ENCODE peak calls at places on chromosomes 4 and X, in eight cellular contexts. One of them, this sample, is unnamed.

GRCh38 chrX:95884196-95884595 is 800.4 kb upstream of the DIAPH2 start:
- DNase-seq in GM23338: no peak
- DNase-seq in heart right ventricle: no peak
- DNase-seq in osteoblast: no peak
- DNase-seq in substantia nigra: no peak
- DNase-seq in heart left ventricle: no peak
- DNase-seq in WERI-Rb-1: no peak
- DNase-seq in lower lobe of right lung: no peak
- DNase-seq in this sample: no peak

GRCh38 chrX:141839856-141840255 is 1.7 kb downstream of the MAGEC3 start:
- DNase-seq in WERI-Rb-1: no peak
- DNase-seq in GM23338: no peak
- DNase-seq in heart right ventricle: no peak
- DNase-seq in substantia nigra: no peak
- DNase-seq in lower lobe of right lung: no peak
- DNase-seq in osteoblast: no peak
- DNase-seq in heart left ventricle: no peak
- DNase-seq in this sample: no peak

GRCh38 chr4:109465065-109465464 is 31.4 kb downstream of the SEC24B start:
- DNase-seq in lower lobe of right lung: no peak
- DNase-seq in heart left ventricle: peak
- DNase-seq in substantia nigra: no peak
- DNase-seq in heart right ventricle: peak
- DNase-seq in WERI-Rb-1: no peak
- DNase-seq in osteoblast: no peak
- DNase-seq in GM23338: no peak
- DNase-seq in this sample: peak

GRCh38 chr4:57103051-57103450 is 7.1 kb downstream of the IGFBP7 start:
- DNase-seq in osteoblast: peak
- DNase-seq in GM23338: peak
- DNase-seq in heart left ventricle: peak
- DNase-seq in heart right ventricle: peak
- DNase-seq in lower lobe of right lung: no peak
- DNase-seq in WERI-Rb-1: no peak
- DNase-seq in substantia nigra: no peak
- DNase-seq in this sample: no peak

GRCh38 chrX:71618303-71618721 is at the start of gene CXCR3:
- DNase-seq in heart right ventricle: peak
- DNase-seq in GM23338: no peak
- DNase-seq in lower lobe of right lung: peak
- DNase-seq in osteoblast: peak
- DNase-seq in heart left ventricle: peak
- DNase-seq in WERI-Rb-1: no peak
- DNase-seq in substantia nigra: no peak
- DNase-seq in this sample: no peak

GRCh38 chr4:16754104-16754503 is 144.3 kb downstream of the LDB2 start:
- DNase-seq in lower lobe of right lung: no peak
- DNase-seq in WERI-Rb-1: no peak
- DNase-seq in osteoblast: no peak
- DNase-seq in substantia nigra: no peak
- DNase-seq in GM23338: no peak
- DNase-seq in heart left ventricle: no peak
- DNase-seq in heart right ventricle: no peak
- DNase-seq in this sample: no peak

GRCh38 chr4:116197317-116197809 is 888.0 kb downstream of the TRAM1L1 start:
- DNase-seq in WERI-Rb-1: no peak
- DNase-seq in GM23338: no peak
- DNase-seq in heart left ventricle: no peak
- DNase-seq in lower lobe of right lung: no peak
- DNase-seq in substantia nigra: no peak
- DNase-seq in heart right ventricle: no peak
- DNase-seq in osteoblast: no peak
- DNase-seq in this sample: no peak

GRCh38 chr4:169682360-169683047 is 62.1 kb downstream of the CLCN3 start:
- DNase-seq in GM23338: no peak
- DNase-seq in heart right ventricle: no peak
- DNase-seq in lower lobe of right lung: no peak
- DNase-seq in WERI-Rb-1: no peak
- DNase-seq in heart left ventricle: no peak
- DNase-seq in substantia nigra: no peak
- DNase-seq in osteoblast: no peak
- DNase-seq in this sample: no peak

GRCh38 chrX:124518888-124519287 is 172.5 kb downstream of the SH2D1A start:
- DNase-seq in substantia nigra: no peak
- DNase-seq in GM23338: no peak
- DNase-seq in lower lobe of right lung: no peak
- DNase-seq in heart right ventricle: no peak
- DNase-seq in heart left ventricle: no peak
- DNase-seq in osteoblast: no peak
- DNase-seq in WERI-Rb-1: no peak
- DNase-seq in this sample: no peak

GRCh38 chrX:45309096-45309495 is 108.4 kb upstream of the DIPK2B start:
- DNase-seq in lower lobe of right lung: no peak
- DNase-seq in heart left ventricle: no peak
- DNase-seq in GM23338: no peak
- DNase-seq in substantia nigra: no peak
- DNase-seq in heart right ventricle: no peak
- DNase-seq in WERI-Rb-1: no peak
- DNase-seq in osteoblast: no peak
- DNase-seq in this sample: no peak

GRCh38 chrX:87525771-87526229 is 8.2 kb downstream of the KLHL4 start:
- DNase-seq in lower lobe of right lung: no peak
- DNase-seq in osteoblast: peak
- DNase-seq in heart left ventricle: no peak
- DNase-seq in heart right ventricle: no peak
- DNase-seq in GM23338: no peak
- DNase-seq in substantia nigra: no peak
- DNase-seq in WERI-Rb-1: no peak
- DNase-seq in this sample: no peak

GRCh38 chr4:111113591-111113990 is 490.7 kb upstream of the PITX2 start:
- DNase-seq in heart right ventricle: no peak
- DNase-seq in heart left ventricle: no peak
- DNase-seq in GM23338: no peak
- DNase-seq in WERI-Rb-1: no peak
- DNase-seq in substantia nigra: no peak
- DNase-seq in osteoblast: no peak
- DNase-seq in lower lobe of right lung: no peak
- DNase-seq in this sample: no peak

GRCh38 chrX:70013483-70014222 is 36.1 kb downstream of the AWAT2 start:
- DNase-seq in WERI-Rb-1: peak
- DNase-seq in substantia nigra: no peak
- DNase-seq in heart left ventricle: peak
- DNase-seq in osteoblast: no peak
- DNase-seq in lower lobe of right lung: no peak
- DNase-seq in GM23338: no peak
- DNase-seq in heart right ventricle: peak
- DNase-seq in this sample: no peak

GRCh38 chrX:152817082-152817744 is 13.3 kb downstream of the CETN2 start:
- DNase-seq in WERI-Rb-1: peak
- DNase-seq in heart right ventricle: no peak
- DNase-seq in heart left ventricle: no peak
- DNase-seq in substantia nigra: peak
- DNase-seq in lower lobe of right lung: no peak
- DNase-seq in GM23338: peak
- DNase-seq in osteoblast: no peak
- DNase-seq in this sample: peak

GRCh38 chrX:40061871-40062524 is 35.8 kb downstream of the BCOR start:
- DNase-seq in GM23338: no peak
- DNase-seq in substantia nigra: no peak
- DNase-seq in heart right ventricle: no peak
- DNase-seq in heart left ventricle: no peak
- DNase-seq in WERI-Rb-1: no peak
- DNase-seq in osteoblast: no peak
- DNase-seq in lower lobe of right lung: no peak
- DNase-seq in this sample: no peak
- H3K27ac ChIP-seq in GM23338: no peak
- H3K27ac ChIP-seq in substantia nigra: no peak
- H3K27ac ChIP-seq in heart right ventricle: no peak
- H3K27ac ChIP-seq in heart left ventricle: no peak
- H3K27ac ChIP-seq in WERI-Rb-1: no peak
- H3K27ac ChIP-seq in osteoblast: no peak
- H3K27ac ChIP-seq in lower lobe of right lung: no peak
- H3K27ac ChIP-seq in this sample: no peak

GRCh38 chr4:72390409-72390808 is 178.6 kb downstream of the ADAMTS3 start:
- DNase-seq in heart right ventricle: no peak
- DNase-seq in heart left ventricle: no peak
- DNase-seq in GM23338: no peak
- DNase-seq in lower lobe of right lung: no peak
- DNase-seq in osteoblast: peak
- DNase-seq in substantia nigra: no peak
- DNase-seq in WERI-Rb-1: no peak
- DNase-seq in this sample: no peak
- H3K27ac ChIP-seq in heart right ventricle: no peak
- H3K27ac ChIP-seq in heart left ventricle: no peak
- H3K27ac ChIP-seq in GM23338: no peak
- H3K27ac ChIP-seq in lower lobe of right lung: no peak
- H3K27ac ChIP-seq in osteoblast: peak
- H3K27ac ChIP-seq in substantia nigra: no peak
- H3K27ac ChIP-seq in WERI-Rb-1: no peak
- H3K27ac ChIP-seq in this sample: no peak

GRCh38 chr4:3065551-3065950 is 8.8 kb downstream of the HTT-AS start:
- DNase-seq in heart left ventricle: no peak
- DNase-seq in GM23338: no peak
- DNase-seq in lower lobe of right lung: no peak
- DNase-seq in heart right ventricle: no peak
- DNase-seq in WERI-Rb-1: no peak
- DNase-seq in osteoblast: no peak
- DNase-seq in substantia nigra: no peak
- DNase-seq in this sample: no peak

GRCh38 chr4:3062466-3062865 is 11.9 kb downstream of the HTT-AS start:
- DNase-seq in substantia nigra: no peak
- DNase-seq in GM23338: no peak
- DNase-seq in lower lobe of right lung: no peak
- DNase-seq in heart right ventricle: no peak
- DNase-seq in heart left ventricle: no peak
- DNase-seq in WERI-Rb-1: no peak
- DNase-seq in osteoblast: no peak
- DNase-seq in this sample: no peak

GRCh38 chr4:3059090-3059428 is 15.3 kb downstream of the HTT-AS start:
- DNase-seq in lower lobe of right lung: no peak
- DNase-seq in substantia nigra: no peak
- DNase-seq in osteoblast: no peak
- DNase-seq in GM23338: no peak
- DNase-seq in heart right ventricle: no peak
- DNase-seq in heart left ventricle: no peak
- DNase-seq in WERI-Rb-1: no peak
- DNase-seq in this sample: no peak

GRCh38 chr4:3054169-3054759 is 20.1 kb downstream of the HTT-AS start:
- DNase-seq in lower lobe of right lung: no peak
- DNase-seq in substantia nigra: no peak
- DNase-seq in heart right ventricle: no peak
- DNase-seq in WERI-Rb-1: no peak
- DNase-seq in osteoblast: no peak
- DNase-seq in GM23338: no peak
- DNase-seq in heart left ventricle: no peak
- DNase-seq in this sample: no peak

GRCh38 chr4:3059896-3060295 is 14.4 kb downstream of the HTT-AS start:
- DNase-seq in osteoblast: no peak
- DNase-seq in GM23338: no peak
- DNase-seq in heart left ventricle: no peak
- DNase-seq in substantia nigra: no peak
- DNase-seq in lower lobe of right lung: no peak
- DNase-seq in heart right ventricle: no peak
- DNase-seq in WERI-Rb-1: no peak
- DNase-seq in this sample: no peak
- H3K27ac ChIP-seq in osteoblast: no peak
- H3K27ac ChIP-seq in GM23338: no peak
- H3K27ac ChIP-seq in heart left ventricle: no peak
- H3K27ac ChIP-seq in substantia nigra: no peak
- H3K27ac ChIP-seq in lower lobe of right lung: no peak
- H3K27ac ChIP-seq in heart right ventricle: no peak
- H3K27ac ChIP-seq in WERI-Rb-1: no peak
- H3K27ac ChIP-seq in this sample: no peak

GRCh38 chrX:68833855-68834331 is 5.1 kb downstream of the EFNB1 start:
- DNase-seq in lower lobe of right lung: no peak
- DNase-seq in osteoblast: peak
- DNase-seq in substantia nigra: no peak
- DNase-seq in heart left ventricle: no peak
- DNase-seq in heart right ventricle: no peak
- DNase-seq in WERI-Rb-1: no peak
- DNase-seq in GM23338: no peak
- DNase-seq in this sample: no peak

GRCh38 chrX:68833448-68833805 is 4.6 kb downstream of the EFNB1 start:
- DNase-seq in heart right ventricle: no peak
- DNase-seq in WERI-Rb-1: no peak
- DNase-seq in GM23338: no peak
- DNase-seq in heart left ventricle: no peak
- DNase-seq in lower lobe of right lung: no peak
- DNase-seq in substantia nigra: no peak
- DNase-seq in osteoblast: peak
- DNase-seq in this sample: no peak

GRCh38 chrX:68831405-68832100 is 2.7 kb downstream of the EFNB1 start:
- DNase-seq in heart right ventricle: no peak
- DNase-seq in substantia nigra: no peak
- DNase-seq in GM23338: peak
- DNase-seq in heart left ventricle: no peak
- DNase-seq in lower lobe of right lung: no peak
- DNase-seq in WERI-Rb-1: no peak
- DNase-seq in osteoblast: peak
- DNase-seq in this sample: no peak

GRCh38 chrX:68832101-68832416 is 3.2 kb downstream of the EFNB1 start:
- DNase-seq in substantia nigra: no peak
- DNase-seq in heart left ventricle: peak
- DNase-seq in lower lobe of right lung: peak
- DNase-seq in GM23338: peak
- DNase-seq in osteoblast: peak
- DNase-seq in WERI-Rb-1: no peak
- DNase-seq in heart right ventricle: no peak
- DNase-seq in this sample: peak

DNA sequence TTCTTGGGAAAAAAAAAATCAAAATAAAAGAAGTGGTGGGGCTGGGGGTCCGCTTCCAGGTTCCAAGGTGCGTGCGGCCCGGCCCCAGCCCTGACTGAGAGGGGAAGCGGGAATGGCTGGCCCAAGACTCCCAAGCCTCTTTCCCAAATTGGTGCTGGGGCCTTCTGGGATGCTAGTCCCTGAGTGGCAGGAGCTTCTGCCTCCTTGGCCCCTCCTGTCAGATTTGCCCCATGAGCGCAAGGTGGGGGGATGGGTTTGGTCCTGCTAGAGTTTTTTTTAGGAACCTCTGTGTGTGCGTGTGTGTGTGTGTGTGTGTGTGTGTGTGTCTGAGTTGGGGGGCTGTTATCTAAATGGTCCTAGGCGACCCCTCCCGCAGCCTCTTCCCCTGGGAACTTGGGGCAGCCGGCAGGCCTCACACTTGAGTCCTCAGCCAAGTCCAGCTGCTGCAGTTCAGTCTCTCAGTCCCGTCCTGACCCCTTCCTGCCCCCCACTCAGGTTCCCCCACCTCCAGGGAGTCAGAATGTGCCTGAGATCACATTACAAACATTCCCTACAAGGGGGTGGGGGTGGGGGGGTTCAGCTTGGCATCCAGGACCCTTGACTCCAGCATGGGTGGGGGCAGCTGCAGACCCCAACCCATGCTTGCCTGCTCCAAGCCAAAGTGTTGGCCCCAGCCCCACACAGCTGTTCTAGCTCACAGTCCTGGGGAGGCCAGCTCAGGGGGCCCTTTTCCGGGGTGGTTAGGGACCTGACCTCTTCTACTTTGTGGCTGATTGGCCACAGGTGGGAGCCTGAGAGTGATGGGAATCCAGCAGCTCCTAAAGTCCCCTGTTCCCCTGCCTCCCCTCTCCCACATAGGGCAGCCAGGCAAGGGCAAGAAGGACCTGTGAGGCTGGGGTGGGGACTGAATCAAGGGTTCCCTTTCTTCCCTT is 4.0 kb downstream of the EFNB1 start:
- DNase-seq in heart right ventricle: no peak
- DNase-seq in substantia nigra: no peak
- DNase-seq in lower lobe of right lung: no peak
- DNase-seq in WERI-Rb-1: no peak
- DNase-seq in GM23338: peak
- DNase-seq in heart left ventricle: no peak
- DNase-seq in osteoblast: peak
- DNase-seq in this sample: peak
- H3K27ac ChIP-seq in heart right ventricle: no peak
- H3K27ac ChIP-seq in substantia nigra: no peak
- H3K27ac ChIP-seq in lower lobe of right lung: no peak
- H3K27ac ChIP-seq in WERI-Rb-1: no peak
- H3K27ac ChIP-seq in GM23338: no peak
- H3K27ac ChIP-seq in heart left ventricle: peak
- H3K27ac ChIP-seq in osteoblast: no peak
- H3K27ac ChIP-seq in this sample: no peak

This sample was measured in dorsolateral prefrontal cortex.